ENCODE peak calls at places on chromosome 17, in nine cellular contexts. F is NCI-H1436; V is Calu3; T is T-helper 2 cell; S is NAMALWA; X is neural progenitor cell; Q is activated CD8-positive, alpha-beta memory T cell treated with anti-CD3 and anti-CD28 coated beads for 1 hour; O is NCI-H1417; G is GM13976. B is an unnamed sample.

GRCh38 chr17:69818467-69818866 is 256.6 kb upstream of the KCNJ16 start:
- DNase-seq in Q (no peak), G (no peak), S (no peak), O (no peak), V (no peak), T (no peak), X (no peak), F (no peak), B (peak)

GRCh38 chr17:4881761-4882555 is 17.4 kb upstream of the C17orf107 start:
- DNase-seq in X (peak), O (peak), V (peak), F (peak), T (peak), Q (peak), S (peak), G (peak), B (peak)

GRCh38 chr17:7589204-7589868 is 558 bp downstream of the SOX15 start:
- DNase-seq in S (no peak), X (peak), O (peak), F (no peak), G (peak), V (no peak), Q (peak), T (peak), B (peak)

GRCh38 chr17:67994827-67995567 is 1.3 kb downstream of the C17orf58 start:
- DNase-seq in X (no peak), O (no peak), G (no peak), Q (no peak), V (no peak), S (no peak), T (peak), F (no peak), B (peak)

GRCh38 chr17:75778861-75779249 is 5.8 kb upstream of the UNK start:
- DNase-seq in V (peak), O (peak), X (peak), G (peak), Q (peak), T (peak), F (peak), S (peak), B (no peak)

GRCh38 chr17:32822996-32823395 is 53.9 kb downstream of the MYO1D start:
- DNase-seq in S (no peak), Q (no peak), V (no peak), T (no peak), F (no peak), X (no peak), G (peak), O (no peak), B (peak)

GRCh38 chr17:38402897-38403296 is 25.4 kb upstream of the ARHGAP23 start:
- DNase-seq in V (no peak), T (no peak), F (no peak), Q (no peak), S (no peak), O (no peak), G (no peak), X (no peak), B (no peak)

GRCh38 chr17:37562016-37562745 is 47.0 kb downstream of the SYNRG start:
- DNase-seq in O (no peak), Q (no peak), G (no peak), F (no peak), V (no peak), T (no peak), S (no peak), X (no peak), B (no peak)

GRCh38 chr17:75638893-75639292 is 5.7 kb downstream of the SMIM5 start:
- DNase-seq in S (no peak), V (no peak), F (no peak), G (no peak), T (no peak), X (no peak), Q (no peak), O (no peak), B (no peak)

GRCh38 chr17:75839942-75840778 is 4.0 kb downstream of the UNC13D start:
- DNase-seq in G (no peak), T (no peak), X (no peak), V (no peak), O (no peak), Q (no peak), F (no peak), S (no peak), B (no peak)

GRCh38 chr17:10798910-10799309 is 5.0 kb downstream of the TMEM238L start:
- DNase-seq in S (no peak), O (no peak), X (no peak), G (no peak), F (no peak), Q (no peak), V (no peak), T (no peak), B (no peak)

GRCh38 chr17:17361543-17362511 is 58.7 kb downstream of the NT5M start:
- DNase-seq in T (no peak), Q (no peak), X (no peak), G (no peak), S (no peak), F (no peak), O (no peak), V (no peak), B (no peak)

GRCh38 chr17:77332981-77333685 is 192.4 kb downstream of the SEC14L1 start:
- DNase-seq in T (peak), O (no peak), S (no peak), F (no peak), X (no peak), V (no peak), Q (no peak), G (peak), B (peak)

GRCh38 chr17:80070375-80071115 is 30.8 kb upstream of the GAA start:
- DNase-seq in G (no peak), S (no peak), V (no peak), X (no peak), F (no peak), Q (no peak), T (no peak), O (no peak), B (no peak)